ENCODE peak calls at places on chromosome 21, in eight cellular contexts. T, H, W, Q, Y, C, X and G are unnamed samples.

GRCh38 chr21:46081022-46081861 is 16.7 kb upstream of the COL6A2 start:
- DNase-seq in T (no peak), H (no peak), W (no peak), Q (peak), Y (peak), C (no peak), X (peak), G (peak)

GRCh38 chr21:27382404-27382803 is 415.5 kb upstream of the ADAMTS5 start:
- DNase-seq in T (no peak), H (peak), W (peak), Q (no peak), Y (peak), C (no peak), X (no peak), G (no peak)

GRCh38 chr21:46546799-46547198 is 58.1 kb downstream of the S100B start:
- DNase-seq in T (no peak), H (no peak), W (no peak), Q (no peak), Y (no peak), C (no peak), X (no peak), G (no peak)

GRCh38 chr21:22364163-22364562 is 1366.0 kb downstream of the NCAM2 start:
- DNase-seq in T (no peak), H (no peak), W (no peak), Q (no peak), Y (no peak), C (no peak), X (no peak), G (no peak)

GRCh38 chr21:8997011-8997440 is 1524.4 kb upstream of the TPTE start:
- DNase-seq in T (peak), H (no peak), W (no peak), Q (no peak), Y (no peak), C (no peak), X (no peak), G (no peak)

GRCh38 chr21:33268736-33269441 is 2.7 kb downstream of the IL10RB start:
- DNase-seq in T (no peak), H (no peak), W (no peak), Q (peak), Y (no peak), C (no peak), X (peak), G (no peak)

GRCh38 chr21:25341981-25342380 is 265.3 kb downstream of the MRPL39 start:
- DNase-seq in T (no peak), H (no peak), W (no peak), Q (no peak), Y (no peak), C (no peak), X (no peak), G (no peak)

GRCh38 chr21:16587671-16588379 is 858.0 kb downstream of the USP25 start:
- DNase-seq in T (no peak), H (peak), W (peak), Q (peak), Y (peak), C (no peak), X (peak), G (no peak)

GRCh38 chr21:46323227-46323709 is 402 bp downstream of the C21orf58 start:
- DNase-seq in T (no peak), H (no peak), W (no peak), Q (no peak), Y (no peak), C (no peak), X (peak), G (no peak)

GRCh38 chr21:46079357-46080170 is 18.3 kb upstream of the COL6A2 start:
- DNase-seq in T (no peak), H (peak), W (peak), Q (peak), Y (peak), C (no peak), X (no peak), G (peak)

GRCh38 chr21:46347791-46348381 is 23.9 kb downstream of the PCNT start:
- DNase-seq in T (no peak), H (no peak), W (peak), Q (no peak), Y (peak), C (no peak), X (no peak), G (no peak)

GRCh38 chr21:33265664-33266049 is 510 bp upstream of the IL10RB start:
- DNase-seq in T (no peak), H (peak), W (no peak), Q (peak), Y (no peak), C (no peak), X (peak), G (peak)

GRCh38 chr21:40176732-40177131 is 309.5 kb downstream of the PCP4 start:
- DNase-seq in T (no peak), H (no peak), W (no peak), Q (no peak), Y (no peak), C (no peak), X (no peak), G (no peak)

GRCh38 chr21:8998946-8999681 is 1522.3 kb upstream of the TPTE start:
- DNase-seq in T (peak), H (no peak), W (no peak), Q (no peak), Y (no peak), C (no peak), X (no peak), G (no peak)

GRCh38 chr21:26982767-26983166 is 15.9 kb upstream of the ADAMTS5 start:
- DNase-seq in T (no peak), H (peak), W (no peak), Q (no peak), Y (peak), C (no peak), X (no peak), G (no peak)

GRCh38 chr21:20388400-20388799 is 609.8 kb upstream of the NCAM2 start:
- DNase-seq in T (no peak), H (no peak), W (no peak), Q (peak), Y (no peak), C (no peak), X (no peak), G (no peak)

GRCh38 chr21:43865471-43866181 is 603 bp downstream of the AGPAT3 start:
- DNase-seq in T (no peak), H (peak), W (peak), Q (no peak), Y (peak), C (peak), X (peak), G (peak)

GRCh38 chr21:46069166-46069565 is 28.7 kb upstream of the COL6A2 start:
- DNase-seq in T (no peak), H (no peak), W (no peak), Q (no peak), Y (no peak), C (no peak), X (no peak), G (no peak)

GRCh38 chr21:43720539-43721224 is 1.8 kb downstream of the PDXK start:
- DNase-seq in T (no peak), H (no peak), W (no peak), Q (no peak), Y (no peak), C (no peak), X (no peak), G (no peak)

GRCh38 chr21:35927262-35927661 is 133.1 kb downstream of the SETD4 start:
- DNase-seq in T (no peak), H (no peak), W (no peak), Q (no peak), Y (no peak), C (no peak), X (no peak), G (no peak)

GRCh38 chr21:42061866-42062542 is 9.1 kb upstream of the UMODL1 start:
- DNase-seq in T (no peak), H (no peak), W (no peak), Q (peak), Y (no peak), C (peak), X (no peak), G (peak)

GRCh38 chr21:42061195-42061865 is 9.8 kb upstream of the UMODL1 start:
- DNase-seq in T (no peak), H (no peak), W (no peak), Q (peak), Y (no peak), C (no peak), X (peak), G (peak)

GRCh38 chr21:42063578-42064521 is 7.3 kb upstream of the UMODL1 start:
- DNase-seq in T (no peak), H (no peak), W (no peak), Q (peak), Y (no peak), C (peak), X (no peak), G (peak)

GRCh38 chr21:42062543-42063022 is 8.5 kb upstream of the UMODL1 start:
- DNase-seq in T (no peak), H (no peak), W (no peak), Q (peak), Y (no peak), C (peak), X (no peak), G (peak)

DNA sequence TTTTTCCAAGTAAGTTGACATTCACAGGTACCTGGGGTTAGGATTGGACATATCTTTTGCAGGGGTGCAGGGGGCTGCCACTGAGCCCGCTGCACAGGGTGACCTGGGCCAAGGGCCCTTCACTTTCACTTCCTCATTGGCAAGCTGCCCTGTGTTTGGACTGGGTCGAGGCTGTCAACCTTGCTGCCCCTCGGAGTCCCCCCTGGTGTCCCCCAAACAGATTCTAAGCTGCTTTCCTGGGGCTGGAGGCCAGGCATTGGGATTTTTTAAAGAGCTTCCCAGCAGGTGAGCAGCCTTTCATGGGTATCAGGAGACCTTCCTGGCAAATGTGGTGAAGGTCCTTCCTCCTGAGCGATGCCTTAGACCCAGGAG is 7.9 kb upstream of the UMODL1 start:
- DNase-seq in T (no peak), H (no peak), W (no peak), Q (peak), Y (no peak), C (peak), X (no peak), G (peak)
- H3K4me3 ChIP-seq in T (no peak), H (no peak), W (no peak), Q (no peak), Y (no peak), C (peak), X (no peak), G (peak)

GRCh38 chr21:31873696-31874599 is 1.1 kb downstream of the HUNK start:
- DNase-seq in T (no peak), H (peak), W (no peak), Q (peak), Y (no peak), C (no peak), X (peak), G (peak)

GRCh38 chr21:31873275-31873695 is 465 bp downstream of the HUNK start:
- DNase-seq in T (no peak), H (no peak), W (no peak), Q (peak), Y (no peak), C (no peak), X (no peak), G (peak)

GRCh38 chr21:31872452-31873274 is at the start of gene HUNK:
- DNase-seq in T (no peak), H (peak), W (peak), Q (peak), Y (peak), C (no peak), X (peak), G (peak)

GRCh38 chr21:31870472-31870871 is 2.3 kb upstream of the HUNK start:
- DNase-seq in T (no peak), H (no peak), W (no peak), Q (no peak), Y (no peak), C (no peak), X (no peak), G (no peak)

GRCh38 chr21:31872072-31872451 is 758 bp upstream of the HUNK start:
- DNase-seq in T (no peak), H (no peak), W (no peak), Q (no peak), Y (no peak), C (no peak), X (no peak), G (no peak)
- H3K4me3 ChIP-seq in T (no peak), H (peak), W (no peak), Q (peak), Y (peak), C (peak), X (no peak), G (peak)

GRCh38 chr21:42617476-42617875 is 35.9 kb upstream of the PDE9A start:
- DNase-seq in T (no peak), H (no peak), W (no peak), Q (no peak), Y (no peak), C (no peak), X (no peak), G (peak)

GRCh38 chr21:42614811-42615342 is 38.5 kb upstream of the PDE9A start:
- DNase-seq in T (no peak), H (no peak), W (no peak), Q (peak), Y (no peak), C (peak), X (peak), G (peak)

GRCh38 chr21:42615924-42616323 is 37.5 kb upstream of the PDE9A start:
- DNase-seq in T (no peak), H (no peak), W (no peak), Q (no peak), Y (no peak), C (no peak), X (no peak), G (peak)

GRCh38 chr21:42618713-42619112 is 34.7 kb upstream of the PDE9A start:
- DNase-seq in T (no peak), H (no peak), W (no peak), Q (peak), Y (no peak), C (no peak), X (no peak), G (peak)

DNA sequence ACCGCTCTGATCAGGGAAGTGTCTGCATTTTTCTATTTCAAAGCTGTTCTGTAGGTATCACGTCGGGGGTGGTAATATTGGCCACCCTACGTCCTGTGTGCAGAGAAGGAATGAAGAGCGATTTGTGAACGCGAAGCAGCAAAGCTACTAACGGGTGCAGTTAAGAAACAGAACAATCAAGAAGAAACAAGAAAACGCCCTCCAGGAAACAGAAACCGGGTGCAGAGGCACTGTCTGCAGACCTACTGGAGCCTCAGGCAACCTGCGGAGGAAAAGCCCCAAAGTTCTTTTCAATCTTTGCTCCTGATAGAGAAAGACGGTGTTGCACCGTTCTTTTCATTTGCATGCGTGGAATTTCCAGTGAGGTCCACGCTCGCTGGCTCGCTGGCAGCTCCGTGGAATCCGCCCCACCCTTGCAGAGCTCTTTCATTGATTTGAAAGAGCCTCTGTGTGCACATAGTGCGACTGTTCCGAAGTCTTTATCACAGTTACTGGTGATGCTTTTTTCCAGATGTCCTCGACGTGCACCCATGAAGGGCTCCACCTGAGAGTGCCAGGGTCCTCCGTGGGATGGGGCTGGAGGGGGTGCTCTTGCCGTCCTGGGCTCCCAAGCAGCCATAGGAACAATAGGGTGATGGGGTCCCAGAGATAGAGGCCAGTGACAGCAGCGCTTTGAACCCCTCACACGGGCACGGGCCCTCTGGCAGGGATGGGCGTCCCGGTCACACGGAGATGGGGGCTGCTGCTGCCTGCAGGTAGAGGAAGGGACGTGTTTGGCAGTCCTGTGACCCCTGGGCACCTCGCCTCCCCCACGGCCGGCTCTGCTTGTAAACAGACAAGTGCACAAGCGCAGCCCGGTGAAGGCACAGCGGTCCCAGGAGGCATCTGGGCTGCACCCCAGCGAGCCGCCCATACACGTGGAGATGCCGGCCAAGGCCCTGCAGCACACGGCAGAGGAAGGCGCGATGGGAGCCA is 36.8 kb upstream of the PDE9A start:
- DNase-seq in T (no peak), H (no peak), W (no peak), Q (peak), Y (no peak), C (no peak), X (no peak), G (peak)
- H3K4me3 ChIP-seq in T (no peak), H (no peak), W (no peak), Q (peak), Y (no peak), C (peak), X (no peak), G (no peak)

GRCh38 chr21:34885636-34886553 is 163.2 kb downstream of the RUNX1 start:
- DNase-seq in T (no peak), H (no peak), W (peak), Q (no peak), Y (peak), C (no peak), X (peak), G (no peak)
- H3K4me3 ChIP-seq in T (peak), H (peak), W (peak), Q (peak), Y (peak), C (peak), X (peak), G (peak)

DNA sequence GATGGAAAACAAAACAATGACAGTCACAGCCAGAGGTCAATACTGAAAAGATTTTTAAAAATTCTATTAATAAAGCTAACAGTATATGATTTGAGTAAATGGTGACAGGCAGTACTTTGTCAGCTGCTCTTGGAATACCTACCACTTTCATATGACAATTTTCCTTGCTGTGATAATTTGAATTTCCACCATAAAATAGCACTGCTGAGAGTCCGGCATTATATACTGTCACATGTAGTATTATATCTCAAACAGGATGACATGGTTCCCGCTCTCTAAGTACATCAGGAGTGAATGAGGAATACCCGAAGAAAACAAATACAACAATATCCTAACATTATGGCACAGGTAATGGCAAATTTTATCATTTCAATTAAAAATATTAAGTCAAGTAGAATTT is 146.8 kb upstream of the TMPRSS15 start:
- DNase-seq in T (no peak), H (no peak), W (no peak), Q (no peak), Y (no peak), C (no peak), X (no peak), G (no peak)
- H3K4me3 ChIP-seq in T (no peak), H (no peak), W (no peak), Q (no peak), Y (no peak), C (no peak), X (no peak), G (no peak)

GRCh38 chr21:14526199-14526598 is 19.9 kb downstream of the SAMSN1 start:
- DNase-seq in T (no peak), H (no peak), W (no peak), Q (no peak), Y (no peak), C (no peak), X (no peak), G (no peak)
- H3K4me3 ChIP-seq in T (no peak), H (no peak), W (no peak), Q (no peak), Y (no peak), C (no peak), X (no peak), G (peak)

DNA sequence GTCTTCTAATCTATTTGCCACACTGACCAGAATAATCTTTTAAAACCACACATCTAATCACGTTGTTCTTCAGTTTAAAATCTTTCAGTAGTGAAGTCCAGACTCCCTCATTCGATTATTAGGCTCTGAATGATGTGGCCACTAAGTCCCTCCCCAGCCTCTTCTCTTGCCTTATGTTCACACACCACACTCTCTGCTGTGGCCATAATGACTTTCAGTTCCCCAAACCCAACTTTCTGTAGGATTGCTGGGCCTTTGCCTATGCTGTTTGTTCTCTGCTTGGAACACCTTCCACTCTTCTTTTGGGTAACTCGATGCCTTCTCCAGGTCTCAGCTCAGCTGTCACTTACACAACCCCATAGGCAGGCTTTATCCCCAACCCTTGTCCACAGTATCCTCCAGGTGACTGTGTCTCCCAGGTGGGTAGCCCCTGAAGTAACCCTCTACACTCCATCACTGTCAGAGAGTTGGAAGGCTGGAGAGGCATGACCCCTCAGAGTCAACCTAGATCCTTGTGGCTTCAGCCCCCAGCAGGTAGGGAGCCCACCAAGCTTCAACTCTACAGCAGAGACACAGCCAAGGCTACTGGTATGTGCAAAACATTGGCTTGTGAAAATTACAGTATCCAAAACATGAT is 8.4 kb upstream of the SLC37A1 start:
- DNase-seq in T (no peak), H (no peak), W (no peak), Q (no peak), Y (no peak), C (no peak), X (no peak), G (no peak)
- H3K4me3 ChIP-seq in T (no peak), H (no peak), W (no peak), Q (no peak), Y (no peak), C (no peak), X (no peak), G (no peak)

GRCh38 chr21:36976228-36976627 is 9.8 kb upstream of the HLCS start:
- DNase-seq in T (no peak), H (no peak), W (no peak), Q (no peak), Y (no peak), C (no peak), X (no peak), G (no peak)

GRCh38 chr21:36981977-36982700 is 15.7 kb upstream of the HLCS start:
- DNase-seq in T (no peak), H (no peak), W (no peak), Q (no peak), Y (no peak), C (no peak), X (no peak), G (no peak)

GRCh38 chr21:36976882-36977651 is 10.6 kb upstream of the HLCS start:
- DNase-seq in T (peak), H (peak), W (peak), Q (no peak), Y (peak), C (no peak), X (peak), G (no peak)

GRCh38 chr21:36980280-36981048 is 14.0 kb upstream of the HLCS start:
- DNase-seq in T (no peak), H (no peak), W (no peak), Q (peak), Y (no peak), C (no peak), X (no peak), G (peak)

DNA sequence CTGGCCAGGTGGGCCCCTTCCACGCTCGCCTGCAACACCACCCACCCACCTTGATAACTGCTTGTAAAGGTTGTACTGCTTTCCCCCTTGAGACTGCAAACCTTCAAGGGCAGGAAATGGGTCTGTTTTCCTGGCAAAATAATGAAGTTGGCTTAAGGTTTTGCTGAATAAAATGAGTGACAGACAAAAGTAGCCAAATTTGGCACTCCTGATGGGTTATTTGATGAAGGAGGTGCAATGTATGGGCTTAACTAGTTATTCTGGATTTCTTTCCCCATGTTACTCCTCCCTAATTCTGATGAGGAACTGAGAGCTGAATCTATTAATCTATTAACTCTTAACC is 14.6 kb upstream of the HLCS start:
- DNase-seq in T (no peak), H (no peak), W (no peak), Q (no peak), Y (no peak), C (no peak), X (no peak), G (no peak)
- H3K4me3 ChIP-seq in T (peak), H (no peak), W (no peak), Q (peak), Y (peak), C (peak), X (peak), G (peak)